ENCODE peak calls at places on chromosomes 16 and 17, in nine cellular contexts. One of them, this sample, is unnamed.

GRCh38 chr17:17144916-17145665 is 61.0 kb downstream of the PLD6 start:
- DNase-seq in IMR-90: no peak
- DNase-seq in omental fat pad: no peak
- DNase-seq in endothelial cell: no peak
- DNase-seq in progenitor cell of endocrine pancreas: no peak
- DNase-seq in fibroblast of mammary gland: no peak
- DNase-seq in lower leg skin: no peak
- DNase-seq in sigmoid colon: no peak
- DNase-seq in cardiac muscle cell: no peak
- DNase-seq in this sample: no peak

GRCh38 chr16:88622125-88622524 is 16.2 kb upstream of the IL17C start:
- DNase-seq in IMR-90: no peak
- DNase-seq in omental fat pad: no peak
- DNase-seq in endothelial cell: no peak
- DNase-seq in progenitor cell of endocrine pancreas: no peak
- DNase-seq in fibroblast of mammary gland: no peak
- DNase-seq in lower leg skin: no peak
- DNase-seq in sigmoid colon: no peak
- DNase-seq in cardiac muscle cell: no peak
- DNase-seq in this sample: no peak

GRCh38 chr16:2752850-2753522 is 548 bp downstream of the SRRM2 start:
- DNase-seq in IMR-90: peak
- DNase-seq in omental fat pad: no peak
- DNase-seq in endothelial cell: peak
- DNase-seq in progenitor cell of endocrine pancreas: no peak
- DNase-seq in fibroblast of mammary gland: peak
- DNase-seq in lower leg skin: peak
- DNase-seq in sigmoid colon: peak
- DNase-seq in cardiac muscle cell: peak
- DNase-seq in this sample: peak

GRCh38 chr16:54362801-54363200 is 76.2 kb upstream of the IRX3 start:
- DNase-seq in IMR-90: no peak
- DNase-seq in omental fat pad: no peak
- DNase-seq in endothelial cell: no peak
- DNase-seq in progenitor cell of endocrine pancreas: no peak
- DNase-seq in fibroblast of mammary gland: no peak
- DNase-seq in lower leg skin: no peak
- DNase-seq in sigmoid colon: no peak
- DNase-seq in cardiac muscle cell: no peak
- DNase-seq in this sample: no peak

GRCh38 chr17:47239663-47240374 is 13.8 kb upstream of the ITGB3 start:
- DNase-seq in IMR-90: peak
- DNase-seq in omental fat pad: peak
- DNase-seq in endothelial cell: no peak
- DNase-seq in progenitor cell of endocrine pancreas: no peak
- DNase-seq in fibroblast of mammary gland: peak
- DNase-seq in lower leg skin: peak
- DNase-seq in sigmoid colon: peak
- DNase-seq in cardiac muscle cell: peak
- DNase-seq in this sample: no peak

GRCh38 chr17:76268991-76269981 is 4.1 kb downstream of the UBALD2 start:
- DNase-seq in IMR-90: no peak
- DNase-seq in omental fat pad: no peak
- DNase-seq in endothelial cell: no peak
- DNase-seq in progenitor cell of endocrine pancreas: no peak
- DNase-seq in fibroblast of mammary gland: no peak
- DNase-seq in lower leg skin: no peak
- DNase-seq in sigmoid colon: no peak
- DNase-seq in cardiac muscle cell: peak
- DNase-seq in this sample: no peak

GRCh38 chr17:77383613-77384608 is 243.1 kb downstream of the SEC14L1 start:
- DNase-seq in IMR-90: no peak
- DNase-seq in omental fat pad: no peak
- DNase-seq in endothelial cell: no peak
- DNase-seq in progenitor cell of endocrine pancreas: no peak
- DNase-seq in fibroblast of mammary gland: no peak
- DNase-seq in lower leg skin: no peak
- DNase-seq in sigmoid colon: peak
- DNase-seq in cardiac muscle cell: no peak
- DNase-seq in this sample: no peak

GRCh38 chr17:7019839-7020519 is 2.9 kb upstream of the BCL6B start:
- DNase-seq in IMR-90: peak
- DNase-seq in omental fat pad: no peak
- DNase-seq in endothelial cell: peak
- DNase-seq in progenitor cell of endocrine pancreas: no peak
- DNase-seq in fibroblast of mammary gland: peak
- DNase-seq in lower leg skin: peak
- DNase-seq in sigmoid colon: peak
- DNase-seq in cardiac muscle cell: peak
- DNase-seq in this sample: no peak

GRCh38 chr16:86516618-86517003 is 6.3 kb downstream of the FOXF1 start:
- DNase-seq in IMR-90: peak
- DNase-seq in omental fat pad: no peak
- DNase-seq in endothelial cell: no peak
- DNase-seq in progenitor cell of endocrine pancreas: no peak
- DNase-seq in fibroblast of mammary gland: no peak
- DNase-seq in lower leg skin: no peak
- DNase-seq in sigmoid colon: peak
- DNase-seq in cardiac muscle cell: no peak
- DNase-seq in this sample: no peak

GRCh38 chr17:7509937-7510336 is 25.8 kb downstream of the POLR2A start:
- DNase-seq in IMR-90: no peak
- DNase-seq in omental fat pad: no peak
- DNase-seq in endothelial cell: no peak
- DNase-seq in progenitor cell of endocrine pancreas: no peak
- DNase-seq in fibroblast of mammary gland: no peak
- DNase-seq in lower leg skin: no peak
- DNase-seq in sigmoid colon: no peak
- DNase-seq in cardiac muscle cell: no peak
- DNase-seq in this sample: no peak

GRCh38 chr17:17947966-17948365 is 24.2 kb downstream of the TOM1L2 start:
- DNase-seq in IMR-90: peak
- DNase-seq in omental fat pad: no peak
- DNase-seq in endothelial cell: no peak
- DNase-seq in progenitor cell of endocrine pancreas: no peak
- DNase-seq in fibroblast of mammary gland: peak
- DNase-seq in lower leg skin: no peak
- DNase-seq in sigmoid colon: no peak
- DNase-seq in cardiac muscle cell: no peak
- DNase-seq in this sample: no peak

GRCh38 chr17:2940352-2940751 is 123.1 kb downstream of the OR1D5 start:
- DNase-seq in IMR-90: no peak
- DNase-seq in omental fat pad: no peak
- DNase-seq in endothelial cell: no peak
- DNase-seq in progenitor cell of endocrine pancreas: no peak
- DNase-seq in fibroblast of mammary gland: no peak
- DNase-seq in lower leg skin: no peak
- DNase-seq in sigmoid colon: peak
- DNase-seq in cardiac muscle cell: peak
- DNase-seq in this sample: no peak

GRCh38 chr16:31428277-31428597 is at the start of gene COX6A2:
- DNase-seq in IMR-90: no peak
- DNase-seq in omental fat pad: no peak
- DNase-seq in endothelial cell: no peak
- DNase-seq in progenitor cell of endocrine pancreas: no peak
- DNase-seq in fibroblast of mammary gland: no peak
- DNase-seq in lower leg skin: no peak
- DNase-seq in sigmoid colon: no peak
- DNase-seq in cardiac muscle cell: peak
- DNase-seq in this sample: no peak

GRCh38 chr16:53415504-53415903 is 18.8 kb upstream of the RBL2 start:
- DNase-seq in IMR-90: no peak
- DNase-seq in omental fat pad: no peak
- DNase-seq in endothelial cell: peak
- DNase-seq in progenitor cell of endocrine pancreas: no peak
- DNase-seq in fibroblast of mammary gland: no peak
- DNase-seq in lower leg skin: no peak
- DNase-seq in sigmoid colon: no peak
- DNase-seq in cardiac muscle cell: peak
- DNase-seq in this sample: no peak

DNA sequence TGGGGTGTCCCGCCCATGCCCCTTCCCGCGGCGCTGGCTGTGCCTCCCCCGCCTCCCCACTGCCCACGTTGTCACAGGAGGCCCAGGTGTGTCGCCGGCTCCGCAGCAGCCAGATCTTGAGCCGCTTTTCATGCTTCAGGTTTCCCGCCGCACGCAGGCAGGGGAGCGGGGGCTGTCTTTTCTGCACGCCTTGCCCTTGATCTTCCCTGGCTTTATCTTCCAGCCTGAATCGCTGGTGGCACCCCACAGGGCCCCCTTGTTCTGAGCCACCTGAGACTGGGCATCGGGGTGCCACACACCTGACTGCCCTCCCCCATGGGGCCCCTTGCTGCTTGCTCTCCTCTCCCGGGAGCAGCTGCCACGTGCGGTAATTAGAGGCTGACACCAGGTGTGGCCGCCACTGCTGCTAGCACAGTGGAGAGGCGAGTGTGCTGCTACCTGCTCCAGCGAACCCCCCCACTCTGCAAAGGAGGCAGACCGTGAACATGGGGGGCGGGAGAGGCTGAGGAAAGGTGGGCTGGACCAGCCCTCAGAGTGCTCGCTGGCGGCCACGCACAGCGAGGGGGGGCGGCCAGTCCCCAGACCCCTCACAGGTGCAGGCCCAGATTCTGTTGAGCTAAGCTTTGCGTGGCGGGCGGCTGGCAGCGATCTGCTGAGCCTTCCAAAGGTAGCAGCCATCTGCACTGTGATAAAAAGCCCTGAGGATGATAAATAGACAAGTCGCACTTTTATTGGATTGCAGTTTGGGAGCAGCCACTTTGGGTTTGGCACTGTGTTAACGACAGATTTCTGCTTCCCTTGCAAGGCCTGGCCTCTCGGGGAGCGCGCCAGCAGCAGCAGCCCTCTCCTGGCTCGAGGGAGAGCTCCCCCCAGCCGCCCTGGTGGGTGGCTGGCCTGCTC is 168.0 kb upstream of the GSE1 start:
- DNase-seq in IMR-90: no peak
- DNase-seq in omental fat pad: no peak
- DNase-seq in endothelial cell: no peak
- DNase-seq in progenitor cell of endocrine pancreas: no peak
- DNase-seq in fibroblast of mammary gland: no peak
- DNase-seq in lower leg skin: no peak
- DNase-seq in sigmoid colon: no peak
- DNase-seq in cardiac muscle cell: no peak
- DNase-seq in this sample: no peak
- TF ChIP-seq CTCF in IMR-90: no peak
- TF ChIP-seq CTCF in omental fat pad: no peak
- TF ChIP-seq CTCF in endothelial cell: no peak
- TF ChIP-seq CTCF in progenitor cell of endocrine pancreas: no peak
- TF ChIP-seq CTCF in fibroblast of mammary gland: no peak
- TF ChIP-seq CTCF in lower leg skin: no peak
- TF ChIP-seq CTCF in sigmoid colon: no peak
- TF ChIP-seq CTCF in cardiac muscle cell: no peak
- TF ChIP-seq CTCF in this sample: no peak

DNA sequence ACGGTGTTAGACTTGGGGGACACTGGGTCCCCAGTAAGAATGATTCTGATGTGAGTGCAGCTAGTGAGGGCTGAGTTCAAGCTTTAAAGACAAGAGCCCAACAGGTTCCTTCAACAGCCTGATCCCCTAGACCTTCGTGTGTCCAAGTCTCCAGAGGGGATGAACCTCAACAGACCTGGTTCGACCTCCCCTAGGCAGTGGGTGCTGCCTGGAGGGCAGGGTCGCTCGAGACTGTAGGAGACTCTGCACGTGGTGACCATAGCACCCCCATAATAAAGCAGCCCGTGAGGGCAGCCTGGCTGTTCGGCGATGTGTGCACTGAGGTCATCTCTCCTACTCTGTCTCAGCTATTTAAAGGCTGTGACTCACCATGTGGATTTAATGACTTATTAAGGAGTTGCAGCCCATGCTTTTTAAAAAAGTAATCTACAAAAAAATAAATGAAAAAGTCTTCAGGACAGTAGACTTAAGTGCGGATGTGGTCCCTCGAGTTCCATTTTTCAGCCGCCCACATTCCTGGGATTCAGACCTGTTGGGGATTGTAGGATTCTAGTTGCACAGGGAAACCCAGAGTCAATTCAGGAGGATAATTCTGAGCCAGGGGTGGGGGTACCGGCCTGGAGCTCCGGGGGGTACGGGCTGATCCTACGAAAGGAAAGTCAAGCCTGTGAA is 23.4 kb upstream of the METRNL start:
- DNase-seq in IMR-90: peak
- DNase-seq in omental fat pad: no peak
- DNase-seq in endothelial cell: peak
- DNase-seq in progenitor cell of endocrine pancreas: no peak
- DNase-seq in fibroblast of mammary gland: peak
- DNase-seq in lower leg skin: no peak
- DNase-seq in sigmoid colon: peak
- DNase-seq in cardiac muscle cell: no peak
- DNase-seq in this sample: no peak
- TF ChIP-seq CTCF in IMR-90: no peak
- TF ChIP-seq CTCF in omental fat pad: no peak
- TF ChIP-seq CTCF in endothelial cell: no peak
- TF ChIP-seq CTCF in progenitor cell of endocrine pancreas: no peak
- TF ChIP-seq CTCF in fibroblast of mammary gland: no peak
- TF ChIP-seq CTCF in lower leg skin: no peak
- TF ChIP-seq CTCF in sigmoid colon: no peak
- TF ChIP-seq CTCF in cardiac muscle cell: no peak
- TF ChIP-seq CTCF in this sample: no peak

DNA sequence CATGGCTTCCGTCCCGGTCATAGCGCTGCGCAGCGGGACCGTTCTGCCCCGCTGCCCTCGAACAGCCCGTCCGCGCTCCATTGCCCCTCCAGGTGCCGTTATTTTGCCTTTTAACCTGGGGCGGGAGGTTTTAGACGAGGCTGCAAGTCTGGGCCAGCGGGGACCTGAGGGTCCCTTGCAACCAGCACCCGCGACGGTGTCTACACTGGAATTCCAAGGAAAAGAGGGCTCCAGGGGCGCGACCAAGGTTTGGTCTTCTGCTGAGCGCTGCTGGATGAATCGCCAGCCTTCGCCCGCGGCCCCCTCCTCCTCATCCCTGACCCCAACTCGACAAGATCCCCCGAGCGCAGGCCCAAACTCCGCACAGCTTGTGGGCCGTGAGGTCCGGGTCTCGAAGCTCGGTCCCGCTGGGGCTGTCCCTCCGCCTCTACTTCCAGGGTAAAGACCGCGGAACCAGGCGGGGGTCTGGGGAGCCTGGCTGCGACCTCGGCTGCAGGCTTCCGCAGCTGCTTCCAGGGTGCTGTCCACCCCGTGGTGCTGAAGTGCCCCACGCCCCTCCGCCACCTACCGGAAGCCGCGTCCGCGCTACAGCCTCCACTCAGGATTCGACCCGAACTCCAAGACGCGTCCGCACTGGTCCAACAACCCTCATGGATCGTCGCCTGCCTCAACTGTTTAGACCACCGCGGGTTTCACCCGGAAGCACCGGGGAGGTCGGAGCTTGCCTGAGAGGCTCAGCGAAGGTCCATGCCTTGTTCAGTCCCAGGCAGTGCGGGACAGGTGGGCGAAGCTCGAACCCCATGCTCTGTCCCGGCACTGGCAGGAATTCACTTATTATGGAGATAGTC is 10.1 kb upstream of the CA4 start:
- DNase-seq in IMR-90: peak
- DNase-seq in omental fat pad: peak
- DNase-seq in endothelial cell: peak
- DNase-seq in progenitor cell of endocrine pancreas: peak
- DNase-seq in fibroblast of mammary gland: peak
- DNase-seq in lower leg skin: peak
- DNase-seq in sigmoid colon: peak
- DNase-seq in cardiac muscle cell: peak
- DNase-seq in this sample: peak
- TF ChIP-seq CTCF in IMR-90: peak
- TF ChIP-seq CTCF in omental fat pad: no peak
- TF ChIP-seq CTCF in endothelial cell: no peak
- TF ChIP-seq CTCF in progenitor cell of endocrine pancreas: peak
- TF ChIP-seq CTCF in fibroblast of mammary gland: peak
- TF ChIP-seq CTCF in lower leg skin: no peak
- TF ChIP-seq CTCF in sigmoid colon: peak
- TF ChIP-seq CTCF in cardiac muscle cell: peak
- TF ChIP-seq CTCF in this sample: peak

GRCh38 chr17:1647802-1648581 is 1.7 kb downstream of the RILP start:
- DNase-seq in IMR-90: no peak
- DNase-seq in omental fat pad: no peak
- DNase-seq in endothelial cell: peak
- DNase-seq in progenitor cell of endocrine pancreas: no peak
- DNase-seq in fibroblast of mammary gland: no peak
- DNase-seq in lower leg skin: no peak
- DNase-seq in sigmoid colon: peak
- DNase-seq in cardiac muscle cell: peak
- DNase-seq in this sample: no peak
- TF ChIP-seq CTCF in IMR-90: no peak
- TF ChIP-seq CTCF in omental fat pad: no peak
- TF ChIP-seq CTCF in endothelial cell: no peak
- TF ChIP-seq CTCF in progenitor cell of endocrine pancreas: no peak
- TF ChIP-seq CTCF in fibroblast of mammary gland: peak
- TF ChIP-seq CTCF in lower leg skin: no peak
- TF ChIP-seq CTCF in sigmoid colon: no peak
- TF ChIP-seq CTCF in cardiac muscle cell: peak
- TF ChIP-seq CTCF in this sample: no peak